ENCODE peak calls at places on chromosome 2, in nine cellular contexts. S is T-helper 1 cell, O is neural progenitor cell, Q is GM12891, U is breast epithelium, P is stomach, W is posterior vena cava, A is MCF 10A, G is HTR-8/SVneo. Z is an unnamed sample.

GRCh38 chr2:224196789-224197188 is 157.7 kb upstream of the SERPINE2 start:
- DNase-seq in S (no peak), O (no peak), Q (no peak), U (no peak), P (no peak), W (no peak), A (peak; percentile 67), G (no peak), Z (no peak)

GRCh38 chr2:29920130-29920577 is 1.2 kb downstream of the ALK start:
- DNase-seq in S (peak; percentile 32), O (peak; percentile 94), Q (peak; percentile 25), U (no peak), P (peak; percentile 45), W (peak; percentile 88), A (no peak), G (peak; percentile 25), Z (no peak)

GRCh38 chr2:219681301-219682290 is 54.2 kb downstream of the SLC4A3 start:
- DNase-seq in S (no peak), O (no peak), Q (no peak), U (no peak), P (no peak), W (no peak), A (peak; percentile 51), G (no peak), Z (no peak)

GRCh38 chr2:48715042-48715899 is 40.3 kb downstream of the LHCGR start:
- DNase-seq in S (no peak), O (no peak), Q (no peak), U (peak; percentile 18), P (peak; percentile 33), W (no peak), A (peak; percentile 87), G (no peak), Z (no peak)

GRCh38 chr2:109268916-109269315 is 139.9 kb downstream of the SH3RF3 start:
- DNase-seq in S (no peak), O (no peak), Q (no peak), U (no peak), P (no peak), W (no peak), A (no peak), G (no peak), Z (no peak)

GRCh38 chr2:179981085-179981484 is 26.0 kb downstream of the CWC22 start:
- DNase-seq in S (no peak), O (no peak), Q (no peak), U (no peak), P (no peak), W (no peak), A (peak; percentile 53), G (no peak), Z (no peak)

GRCh38 chr2:36792947-36793346 is 96.4 kb downstream of the VIT start:
- DNase-seq in S (no peak), O (no peak), Q (no peak), U (no peak), P (no peak), W (no peak), A (no peak), G (no peak), Z (no peak)

GRCh38 chr2:105376789-105377231 is 22.0 kb downstream of the FHL2 start:
- DNase-seq in S (no peak), O (no peak), Q (no peak), U (no peak), P (no peak), W (no peak), A (no peak), G (no peak), Z (no peak)

GRCh38 chr2:120346034-120346666 is at the start of gene INHBB:
- DNase-seq in S (no peak), O (peak; percentile 66), Q (no peak), U (no peak), P (no peak), W (no peak), A (no peak), G (no peak), Z (no peak)

GRCh38 chr2:148527488-148528340 is 116.8 kb upstream of the EPC2 start:
- DNase-seq in S (no peak), O (no peak), Q (no peak), U (no peak), P (no peak), W (no peak), A (no peak), G (no peak), Z (no peak)

GRCh38 chr2:62857139-62857931 is 151.8 kb downstream of the EHBP1 start:
- DNase-seq in S (no peak), O (no peak), Q (no peak), U (no peak), P (no peak), W (no peak), A (no peak), G (no peak), Z (no peak)

GRCh38 chr2:173159794-173160463 is 84.3 kb downstream of the MAP3K20 start:
- DNase-seq in S (no peak), O (peak; percentile 27), Q (no peak), U (peak; percentile 88), P (peak; percentile 71), W (peak; percentile 96), A (peak; percentile 100), G (peak; percentile 77), Z (peak; percentile 33)

GRCh38 chr2:207113403-207113802 is 52.3 kb downstream of the KLF7 start:
- DNase-seq in S (no peak), O (peak; percentile 29), Q (no peak), U (no peak), P (no peak), W (no peak), A (no peak), G (no peak), Z (no peak)

GRCh38 chr2:17878222-17879136 is at the start of gene KCNS3:
- DNase-seq in S (no peak), O (peak; percentile 88), Q (peak; percentile 66), U (peak; percentile 17), P (peak; percentile 60), W (peak; percentile 76), A (peak; percentile 49), G (peak; percentile 20), Z (peak; percentile 3)

GRCh38 chr2:240481720-240482119 is 46.3 kb downstream of the GPC1 start:
- DNase-seq in S (no peak), O (no peak), Q (no peak), U (peak; percentile 12), P (no peak), W (peak; percentile 40), A (no peak), G (no peak), Z (no peak)

GRCh38 chr2:124875627-124876244 is 850.6 kb downstream of the CNTNAP5 start:
- DNase-seq in S (no peak), O (no peak), Q (no peak), U (no peak), P (no peak), W (no peak), A (peak; percentile 60), G (no peak), Z (no peak)

GRCh38 chr2:116680537-116680936 is 1134.0 kb upstream of the DDX18 start:
- DNase-seq in S (no peak), O (no peak), Q (no peak), U (no peak), P (no peak), W (no peak), A (no peak), G (no peak), Z (no peak)